ENCODE peak calls at places on chromosomes 2 and 18, in six cellular contexts. H, R, J, U, C and S are unnamed samples.

GRCh38 chr2:141021109-141021508 is 1109.7 kb downstream of the LRP1B start:
- DNase-seq in J (no peak), C (peak; percentile 16), H (no peak), R (no peak), U (no peak), S (no peak)

GRCh38 chr2:233058717-233059546 is 1.2 kb upstream of the INPP5D start:
- DNase-seq in J (no peak), C (no peak), H (no peak), U (no peak), R (no peak), S (no peak)

GRCh38 chr2:240962371-240963064 is 35.9 kb upstream of the SNED1 start:
- DNase-seq in U (peak; percentile 28), R (peak; percentile 68), C (no peak), H (no peak), J (no peak), S (peak; percentile 8)

GRCh38 chr18:66222174-66222573 is 381.7 kb downstream of the CDH19 start:
- DNase-seq in C (no peak), R (no peak), H (no peak), J (no peak), U (no peak), S (no peak)

GRCh38 chr2:140696449-140696848 is 1434.4 kb downstream of the LRP1B start:
- DNase-seq in U (peak; percentile 7), C (no peak), H (no peak), J (peak; percentile 24), R (no peak), S (no peak)

GRCh38 chr2:200352631-200353030 is 46.1 kb downstream of the SPATS2L start:
- DNase-seq in C (no peak), H (no peak), U (peak; percentile 60), R (no peak), J (peak; percentile 45), S (no peak)

GRCh38 chr2:222651721-222652420 is 4.0 kb downstream of the FARSB start:
- DNase-seq in C (peak; percentile 34), R (no peak), J (no peak), U (no peak), H (no peak), S (no peak)

GRCh38 chr2:216678098-216678465 is 17.3 kb downstream of the IGFBP5 start:
- DNase-seq in C (no peak), H (no peak), J (no peak), U (no peak), R (no peak), S (no peak)

GRCh38 chr2:223051580-223052375 is at the start of gene KCNE4:
- DNase-seq in R (peak; percentile 70), C (no peak), J (no peak), H (no peak), U (no peak), S (no peak)

GRCh38 chr2:95728878-95729511 is 137.2 kb downstream of the TRIM43 start:
- DNase-seq in J (peak; percentile 86), H (peak; percentile 67), R (peak; percentile 82), U (peak; percentile 76), C (peak; percentile 72), S (peak; percentile 28)

GRCh38 chr2:96931461-96931860 is 54.9 kb downstream of the FAM178B start:
- DNase-seq in R (no peak), H (no peak), U (no peak), J (no peak), C (no peak), S (no peak)

GRCh38 chr18:59767732-59768131 is 70.5 kb upstream of the CCBE1 start:
- DNase-seq in H (no peak), C (no peak), J (no peak), U (no peak), R (no peak), S (no peak)

GRCh38 chr2:218028562-218029348 is 26.0 kb upstream of the TNS1 start:
- DNase-seq in U (no peak), J (no peak), R (peak; percentile 55), H (no peak), C (no peak), S (no peak)

GRCh38 chr2:221612800-221613199 is 40.7 kb upstream of the EPHA4 start:
- DNase-seq in R (no peak), C (no peak), J (no peak), H (no peak), U (no peak), S (no peak)

GRCh38 chr2:191696001-191696400 is 18.1 kb downstream of the NABP1 start:
- DNase-seq in R (no peak), U (no peak), H (no peak), J (no peak), C (no peak), S (no peak)

GRCh38 chr2:7857904-7858303 is 824.0 kb upstream of the ID2 start:
- DNase-seq in H (no peak), U (no peak), J (no peak), C (no peak), R (no peak), S (no peak)

GRCh38 chr18:21051615-21052014 is 60.0 kb downstream of the ROCK1 start:
- DNase-seq in H (no peak), R (no peak), J (no peak), C (no peak), U (no peak), S (no peak)

GRCh38 chr2:231696004-231696367 is 12.3 kb upstream of the PTMA start:
- DNase-seq in R (no peak), C (peak; percentile 79), J (no peak), U (no peak), H (no peak), S (no peak)

GRCh38 chr2:53210538-53210937 is 557.1 kb upstream of the CHAC2 start:
- DNase-seq in H (no peak), U (no peak), R (no peak), C (no peak), J (peak; percentile 10), S (no peak)

GRCh38 chr2:56199492-56199891 is 15.7 kb downstream of the CCDC85A start:
- DNase-seq in U (no peak), C (no peak), J (no peak), H (no peak), R (no peak), S (no peak)

GRCh38 chr2:37117566-37117965 is 33.2 kb downstream of the GPATCH11 start:
- DNase-seq in J (no peak), R (no peak), C (no peak), H (no peak), U (no peak), S (no peak)

GRCh38 chr2:71882949-71883472 is 264.7 kb downstream of the CYP26B1 start:
- DNase-seq in U (peak; percentile 94), C (peak; percentile 90), R (peak; percentile 92), H (peak; percentile 30), J (peak; percentile 21), S (no peak)

GRCh38 chr2:24754985-24755690 is 38.1 kb downstream of the PTRHD1 start:
- DNase-seq in C (no peak), H (no peak), U (peak; percentile 9), R (no peak), J (no peak), S (no peak)

GRCh38 chr2:43729775-43730174 is 44.1 kb upstream of the DYNC2LI1 start:
- DNase-seq in R (no peak), J (no peak), H (no peak), C (no peak), U (no peak), S (no peak)

GRCh38 chr2:25375371-25375988 is 33.8 kb upstream of the DNMT3A start:
- DNase-seq in C (no peak), H (no peak), J (no peak), R (no peak), U (no peak), S (no peak)

GRCh38 chr18:2466978-2467377 is 104.3 kb downstream of the METTL4 start:
- DNase-seq in H (no peak), J (no peak), C (no peak), U (no peak), R (no peak), S (no peak)
- TF ChIP-seq CTCF in H (no peak), J (no peak), C (no peak), U (no peak), R (no peak), S (no peak)

GRCh38 chr18:9057646-9058045 is 44.9 kb upstream of the NDUFV2 start:
- DNase-seq in R (peak; percentile 42), C (no peak), H (no peak), J (no peak), U (no peak), S (no peak)

GRCh38 chr18:9055626-9056025 is 46.9 kb upstream of the NDUFV2 start:
- DNase-seq in U (no peak), J (no peak), H (no peak), C (no peak), R (no peak), S (no peak)

GRCh38 chr18:9053814-9054213 is 48.7 kb upstream of the NDUFV2 start:
- DNase-seq in J (no peak), U (no peak), C (no peak), H (no peak), R (no peak), S (no peak)

GRCh38 chr18:9058426-9058825 is 44.1 kb upstream of the NDUFV2 start:
- DNase-seq in H (no peak), R (no peak), C (peak; percentile 31), J (no peak), U (no peak), S (no peak)

DNA sequence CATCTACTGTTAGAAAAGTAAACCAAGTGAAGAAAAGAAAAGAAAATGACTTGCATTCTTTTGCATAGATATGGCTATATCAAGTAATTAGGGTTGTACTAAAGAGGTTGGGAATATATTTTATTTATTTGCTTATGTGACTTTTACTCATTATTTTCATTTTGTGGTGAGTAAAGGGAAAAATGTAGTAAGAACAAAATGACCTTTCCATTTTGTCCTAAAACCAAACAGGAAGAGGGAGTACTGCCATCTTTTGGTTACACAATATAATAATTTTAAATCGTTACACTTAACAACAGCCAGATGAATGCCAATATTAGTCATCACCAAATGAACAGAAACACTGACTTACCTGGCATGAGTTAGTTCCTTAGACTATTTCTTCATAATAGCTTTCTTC is 47.3 kb upstream of the NDUFV2 start:
- DNase-seq in C (peak; percentile 69), U (no peak), R (no peak), H (no peak), J (peak; percentile 40), S (no peak)
- TF ChIP-seq CTCF in C (peak; percentile 18), U (no peak), R (no peak), H (no peak), J (peak; percentile 49), S (no peak)

DNA sequence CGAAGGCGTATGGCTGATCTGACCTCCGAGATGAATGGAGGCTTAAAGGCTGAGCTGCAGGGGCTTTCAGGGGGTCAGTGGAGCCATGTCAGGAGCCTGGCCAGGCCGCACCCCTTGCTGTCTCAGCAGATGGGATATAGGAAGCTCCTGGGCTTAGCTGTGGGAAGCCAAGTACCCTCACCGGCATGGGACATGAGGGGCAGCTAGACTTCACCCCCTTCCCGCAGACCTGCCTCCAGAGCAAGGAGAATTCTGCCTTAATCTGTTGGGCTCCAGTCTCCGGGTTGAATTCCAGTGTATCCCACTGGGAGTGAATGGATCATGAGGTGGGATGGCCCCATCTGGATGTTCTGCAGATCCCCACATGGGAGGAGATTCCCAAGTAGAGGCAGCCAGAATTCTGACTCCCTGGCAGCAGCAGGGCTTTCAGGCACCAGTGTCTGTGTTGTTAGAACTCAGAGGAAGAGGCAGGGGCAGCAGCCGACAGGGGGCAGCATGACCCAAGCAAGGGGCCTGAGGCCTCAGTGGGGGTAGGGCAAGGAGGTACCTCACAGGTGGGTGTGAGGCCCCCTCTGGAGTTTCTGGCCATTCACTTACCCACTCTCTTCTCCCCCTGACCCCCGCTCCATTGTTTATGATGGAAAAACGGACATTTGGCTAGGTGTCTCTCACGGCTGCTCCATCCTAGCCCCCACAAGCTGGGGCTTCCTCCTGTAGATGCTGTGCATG is 19.1 kb downstream of the CAPG start:
- DNase-seq in J (peak; percentile 18), U (peak; percentile 59), R (no peak), H (peak; percentile 74), C (no peak), S (peak; percentile 64)
- TF ChIP-seq CTCF in J (peak; percentile 58), U (peak; percentile 98), R (no peak), H (peak; percentile 59), C (peak; percentile 63), S (peak; percentile 72)

GRCh38 chr2:48943436-48943835 is 187.9 kb upstream of the LHCGR start:
- DNase-seq in C (no peak), R (no peak), H (no peak), J (no peak), U (no peak), S (no peak)
- TF ChIP-seq CTCF in C (no peak), R (no peak), H (no peak), J (no peak), U (no peak), S (no peak)